ENCODE peak calls at places on chromosomes 5 and 9, in four cellular contexts. X is mucosa of gallbladder, Z is non-pigmented ciliary epithelial cell, A is cardiac fibroblast. H is an unnamed sample.

GRCh38 chr5:172003750-172004149 is 2.7 kb downstream of the FBXW11 start:
- DNase-seq in X (no peak), A (no peak), Z (no peak), H (no peak)

GRCh38 chr9:120109242-120109641 is 470.7 kb downstream of the CDK5RAP2 start:
- DNase-seq in X (no peak), Z (no peak), A (no peak), H (no peak)

GRCh38 chr5:158166424-158166823 is 307.5 kb upstream of the CLINT1 start:
- DNase-seq in A (no peak), Z (no peak), X (no peak), H (no peak)

GRCh38 chr9:106179181-106179580 is 484.8 kb downstream of the TMEM38B start:
- DNase-seq in X (no peak), A (no peak), Z (no peak), H (no peak)

GRCh38 chr5:76710991-76711390 is 4.9 kb upstream of the F2R start:
- DNase-seq in A (no peak), X (no peak), Z (no peak), H (no peak)

GRCh38 chr9:132410642-132411041 is 631 bp downstream of the CFAP77 start:
- DNase-seq in X (no peak), Z (no peak), A (no peak), H (no peak)

GRCh38 chr5:157574456-157575095 is 999 bp downstream of the ADAM19 start:
- DNase-seq in Z (no peak), A (no peak), X (no peak), H (no peak)

GRCh38 chr9:84953797-84954695 is 284.5 kb downstream of the NTRK2 start:
- DNase-seq in X (peak; percentile 72), A (peak; percentile 34), Z (no peak), H (peak; percentile 83)

GRCh38 chr9:37534901-37535300 is 41.3 kb downstream of the FBXO10 start:
- DNase-seq in X (no peak), A (no peak), Z (no peak), H (no peak)

GRCh38 chr9:14136646-14137370 is 177.1 kb downstream of the NFIB start:
- DNase-seq in Z (no peak), A (no peak), X (no peak), H (no peak)

GRCh38 chr5:55604611-55605067 is 69.9 kb upstream of the PLPP1 start:
- DNase-seq in Z (peak; percentile 52), X (no peak), A (peak; percentile 73), H (no peak)

GRCh38 chr5:62596096-62596495 is 17.5 kb downstream of the LRRC70 start:
- DNase-seq in Z (no peak), A (peak; percentile 50), X (no peak), H (no peak)

GRCh38 chr9:122050167-122050566 is 42.9 kb downstream of the TTLL11 start:
- DNase-seq in X (no peak), A (no peak), Z (no peak), H (no peak)

GRCh38 chr9:16628421-16628820 is 242.0 kb downstream of the BNC2 start:
- DNase-seq in Z (no peak), A (peak; percentile 57), X (no peak), H (no peak)

GRCh38 chr5:117454716-117455212 is 880.1 kb upstream of the SEMA6A start:
- DNase-seq in X (peak; percentile 77), A (peak; percentile 20), Z (no peak), H (no peak)

GRCh38 chr9:107711528-107711927 is 222.0 kb upstream of the KLF4 start:
- DNase-seq in X (peak; percentile 30), Z (peak; percentile 71), A (peak; percentile 94), H (no peak)

GRCh38 chr5:92769986-92770385 is 811.0 kb downstream of the NR2F1-AS1 start:
- DNase-seq in A (peak; percentile 80), Z (peak; percentile 68), X (no peak), H (no peak)

GRCh38 chr5:11149136-11149535 is 388.1 kb upstream of the DAP start:
- DNase-seq in Z (no peak), X (no peak), A (no peak), H (no peak)

GRCh38 chr5:154519375-154519774 is 41.3 kb upstream of the HAND1 start:
- DNase-seq in A (peak; percentile 68), X (peak; percentile 53), Z (no peak), H (no peak)

GRCh38 chr9:138022121-138022741 is 144.6 kb downstream of the CACNA1B start:
- DNase-seq in A (no peak), X (no peak), Z (no peak), H (peak; percentile 47)

GRCh38 chr5:1419476-1420210 is 25.6 kb downstream of the SLC6A3 start:
- DNase-seq in X (no peak), A (no peak), Z (no peak), H (peak; percentile 33)

GRCh38 chr5:67010684-67011409 is 185.8 kb downstream of the CD180 start:
- DNase-seq in A (peak; percentile 94), X (no peak), Z (peak; percentile 92), H (no peak)

GRCh38 chr5:179377421-179378115 is 32.3 kb upstream of the ADAMTS2 start:
- DNase-seq in A (no peak), X (no peak), Z (no peak), H (no peak)

GRCh38 chr9:3331801-3332200 is 194.0 kb downstream of the RFX3 start:
- DNase-seq in A (no peak), X (no peak), Z (no peak), H (no peak)

GRCh38 chr5:122756263-122756911 is 18.5 kb upstream of the SNX2 start:
- DNase-seq in X (no peak), A (peak; percentile 94), Z (peak; percentile 32), H (no peak)

GRCh38 chr9:96495341-96495740 is 45.4 kb downstream of the HABP4 start:
- DNase-seq in X (no peak), A (peak; percentile 44), Z (peak; percentile 81), H (no peak)

GRCh38 chr5:100479079-100479688 is 56.0 kb upstream of the FAM174A start:
- DNase-seq in A (peak; percentile 35), X (no peak), Z (no peak), H (no peak)

GRCh38 chr9:75186767-75187380 is 98.6 kb downstream of the OSTF1 start:
- DNase-seq in Z (no peak), X (no peak), A (peak; percentile 55), H (no peak)

GRCh38 chr9:132446887-132447286 is 36.9 kb downstream of the CFAP77 start:
- DNase-seq in A (no peak), X (no peak), Z (no peak), H (no peak)

GRCh38 chr5:131382407-131383395 is 118.8 kb downstream of the CDC42SE2 start:
- DNase-seq in A (peak; percentile 73), X (peak; percentile 19), Z (no peak), H (no peak)

GRCh38 chr9:134212809-134213507 is 48.6 kb upstream of the RNU6ATAC start:
- DNase-seq in X (no peak), Z (no peak), A (no peak), H (peak; percentile 16)

GRCh38 chr9:70924905-70925547 is 196.4 kb downstream of the TRPM3 start:
- DNase-seq in Z (peak; percentile 77), A (peak; percentile 95), X (peak; percentile 31), H (no peak)

GRCh38 chr5:133240425-133241091 is 188.7 kb downstream of the HSPA4 start:
- DNase-seq in Z (peak; percentile 98), X (peak; percentile 88), A (peak; percentile 96), H (no peak)

GRCh38 chr5:76273491-76273890 is 129.6 kb upstream of the IQGAP2 start:
- DNase-seq in Z (no peak), X (peak; percentile 70), A (no peak), H (no peak)